ENCODE peak calls at places on chromosomes 6 and 20, in five cellular contexts. T is mesenchymal stem cell, S is H9, O is IMR-90, I is mesendoderm. L is an unnamed sample.

GRCh38 chr6:160767019-160767646 is 65.1 kb downstream of the PLG start:
- DNase-seq in T (peak; percentile 6), S (peak; percentile 82), O (no peak), I (peak; percentile 85), L (peak; percentile 81)

GRCh38 chr6:56913276-56914138 is 41.4 kb upstream of the BEND6 start:
- DNase-seq in T (no peak), S (no peak), O (peak; percentile 39), I (no peak), L (no peak)

GRCh38 chr6:52133326-52133725 is 45.9 kb upstream of the PKHD1 start:
- DNase-seq in T (no peak), S (no peak), O (no peak), I (no peak), L (no peak)

GRCh38 chr6:107820571-107821261 is 3.4 kb downstream of the SCML4 start:
- DNase-seq in T (no peak), S (no peak), O (no peak), I (peak; percentile 47), L (peak; percentile 58)

GRCh38 chr20:63093966-63094766 is 87.4 kb upstream of the BHLHE23 start:
- DNase-seq in T (no peak), S (peak; percentile 22), O (no peak), I (no peak), L (no peak)

GRCh38 chr6:39100358-39100757 is 14.6 kb downstream of the SAYSD1 start:
- DNase-seq in T (no peak), S (no peak), O (no peak), I (no peak), L (no peak)

GRCh38 chr6:43173496-43174262 is 2.6 kb downstream of the SRF start:
- DNase-seq in T (peak; percentile 25), S (no peak), O (no peak), I (no peak), L (peak; percentile 83)

GRCh38 chr20:56166781-56167465 is 81.6 kb upstream of the MC3R start:
- DNase-seq in T (no peak), S (no peak), O (no peak), I (no peak), L (no peak)

GRCh38 chr6:46651766-46652165 is 852 bp downstream of the CYP39A1 start:
- DNase-seq in T (peak; percentile 26), S (no peak), O (no peak), I (no peak), L (no peak)

GRCh38 chr20:29079769-29080690 is 2177.4 kb upstream of the DEFB115 start:
- DNase-seq in T (no peak), S (no peak), O (no peak), I (no peak), L (peak; percentile 97)

GRCh38 chr6:31175961-31176360 is 5.5 kb upstream of the POU5F1 start:
- DNase-seq in T (no peak), S (no peak), O (peak; percentile 69), I (peak; percentile 57), L (no peak)

GRCh38 chr6:3451498-3451897 is 5.4 kb downstream of the SLC22A23 start:
- DNase-seq in T (no peak), S (no peak), O (no peak), I (peak; percentile 52), L (no peak)

GRCh38 chr6:11974089-11974488 is 38.0 kb upstream of the HIVEP1 start:
- DNase-seq in T (no peak), S (no peak), O (peak; percentile 71), I (no peak), L (no peak)

GRCh38 chr6:134056046-134056445 is 3.6 kb upstream of the SLC2A12 start:
- DNase-seq in T (no peak), S (no peak), O (no peak), I (no peak), L (no peak)

GRCh38 chr6:15538766-15539165 is 124.1 kb downstream of the DTNBP1 start:
- DNase-seq in T (no peak), S (no peak), O (no peak), I (peak; percentile 80), L (no peak)

GRCh38 chr20:58313366-58313765 is 3.9 kb downstream of the RAB22A start:
- DNase-seq in T (no peak), S (no peak), O (no peak), I (no peak), L (no peak)

GRCh38 chr6:140460267-140460666 is 1085.8 kb upstream of the CITED2 start:
- DNase-seq in T (no peak), S (no peak), O (no peak), I (no peak), L (no peak)

GRCh38 chr20:1652960-1653359 is 4.6 kb downstream of the SIRPG start:
- DNase-seq in T (no peak), S (no peak), O (no peak), I (no peak), L (no peak)

GRCh38 chr6:148494226-148494625 is 151.6 kb downstream of the SASH1 start:
- DNase-seq in T (no peak), S (no peak), O (no peak), I (no peak), L (no peak)

GRCh38 chr20:61127311-61128044 is 124.6 kb upstream of the CDH4 start:
- DNase-seq in T (peak; percentile 70), S (no peak), O (peak; percentile 92), I (no peak), L (no peak)

GRCh38 chr6:90523779-90524310 is 63.0 kb downstream of the MAP3K7 start:
- DNase-seq in T (no peak), S (no peak), O (no peak), I (no peak), L (no peak)

GRCh38 chr6:30814137-30815084 is 69.9 kb upstream of the DDR1 start:
- DNase-seq in T (peak; percentile 78), S (no peak), O (peak; percentile 84), I (peak; percentile 79), L (peak; percentile 70)

GRCh38 chr6:166494757-166495486 is 91.6 kb downstream of the RAMACL start:
- DNase-seq in T (no peak), S (no peak), O (no peak), I (peak; percentile 15), L (no peak)

GRCh38 chr6:150881911-150882481 is 16.5 kb downstream of the MTHFD1L start:
- DNase-seq in T (peak; percentile 93), S (no peak), O (peak; percentile 100), I (no peak), L (peak; percentile 82)

GRCh38 chr6:149166747-149167146 is 150.8 kb upstream of the TAB2 start:
- DNase-seq in T (no peak), S (no peak), O (no peak), I (no peak), L (no peak)

GRCh38 chr6:11969092-11969491 is 43.0 kb upstream of the HIVEP1 start:
- DNase-seq in T (peak; percentile 57), S (no peak), O (peak; percentile 54), I (no peak), L (peak; percentile 82)

GRCh38 chr6:50381106-50381415 is 331.3 kb upstream of the DEFB112 start:
- DNase-seq in T (no peak), S (no peak), O (no peak), I (peak; percentile 23), L (no peak)

GRCh38 chr6:144778056-144778455 is 492.9 kb downstream of the UTRN start:
- DNase-seq in T (no peak), S (no peak), O (no peak), I (no peak), L (no peak)

GRCh38 chr20:51750770-51751388 is 17.3 kb downstream of the ATP9A start:
- DNase-seq in T (no peak), S (no peak), O (no peak), I (no peak), L (no peak)

GRCh38 chr20:51747182-51747911 is 20.8 kb downstream of the ATP9A start:
- DNase-seq in T (no peak), S (no peak), O (no peak), I (no peak), L (no peak)

GRCh38 chr20:51750037-51750769 is 18.0 kb downstream of the ATP9A start:
- DNase-seq in T (peak; percentile 89), S (no peak), O (peak; percentile 94), I (peak; percentile 50), L (peak; percentile 76)

GRCh38 chr20:51752343-51752951 is 15.7 kb downstream of the ATP9A start:
- DNase-seq in T (peak; percentile 93), S (no peak), O (peak; percentile 93), I (no peak), L (peak; percentile 41)

DNA sequence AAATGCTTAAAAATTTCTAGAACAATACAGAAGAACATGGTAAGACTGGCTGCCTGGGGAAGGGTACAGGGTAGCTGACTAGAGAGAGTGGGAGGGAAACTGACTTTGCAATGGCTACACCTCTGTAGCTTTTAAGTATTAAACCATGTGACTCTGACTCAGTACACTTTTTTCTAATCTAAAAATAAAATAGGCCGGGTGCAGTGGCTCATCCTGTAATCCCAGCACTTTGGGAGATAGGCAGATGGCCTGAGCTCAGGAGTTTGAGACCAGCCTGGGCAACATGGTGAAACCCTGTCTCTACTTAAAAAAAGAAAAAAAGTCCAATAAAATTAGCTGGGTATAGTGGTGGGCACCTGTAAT is 18.5 kb downstream of the ATP9A start:
- DNase-seq in T (peak; percentile 78), S (no peak), O (peak; percentile 79), I (no peak), L (no peak)
- H3K9ac ChIP-seq in T (peak overlapping the region; percentile 87), S (no peak overlapping the region), O (no peak overlapping the region), I (no peak overlapping the region), L (no peak overlapping the region)

GRCh38 chr20:16011519-16011918 is 561.7 kb downstream of the KIF16B start:
- DNase-seq in T (no peak), S (no peak), O (no peak), I (peak; percentile 12), L (no peak)
- H2AK5ac ChIP-seq in T (peak overlapping the region; percentile 70), S (no peak overlapping the region), O (no peak overlapping the region), I (no peak overlapping the region), L (no peak overlapping the region)

DNA sequence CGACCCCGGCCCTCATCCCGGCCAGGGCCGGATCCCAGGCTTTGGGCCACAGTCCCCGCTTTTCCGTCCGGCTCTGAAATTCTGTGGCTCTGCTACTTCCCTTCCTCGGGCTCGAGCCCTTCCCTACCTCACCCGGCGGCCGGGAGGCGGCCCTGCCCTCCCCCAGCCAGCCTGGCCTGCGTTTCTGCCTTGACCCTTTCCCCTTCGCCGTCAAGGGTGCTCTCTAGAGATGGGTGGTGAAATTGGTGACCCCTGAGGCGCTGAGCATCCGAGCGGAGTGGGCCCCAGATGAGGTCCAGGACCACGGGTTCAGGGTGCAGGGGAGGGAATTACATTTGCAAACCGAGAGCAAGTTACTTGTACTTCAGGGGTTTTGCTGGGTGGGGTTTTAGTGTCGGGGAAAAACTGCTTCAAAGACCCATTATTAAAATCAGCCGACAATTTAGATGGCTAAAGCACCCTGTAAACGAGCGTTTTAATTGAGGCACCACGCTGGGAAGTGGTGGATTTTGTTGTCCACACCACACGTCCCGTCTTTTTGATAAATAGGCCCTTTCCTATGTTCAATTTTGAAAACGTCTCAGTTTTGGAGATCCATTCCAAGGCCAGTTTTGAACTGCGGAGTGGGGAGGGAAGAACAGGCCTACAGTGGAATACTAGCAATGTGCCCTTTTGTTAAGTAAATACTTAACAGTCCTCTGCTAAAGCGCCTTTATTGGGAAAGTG is 9.9 kb downstream of the TFAP2A start:
- DNase-seq in T (no peak), S (no peak), O (no peak), I (no peak), L (no peak)
- H3K9ac ChIP-seq in T (peak overlapping the region; percentile 69), S (peak overlapping the region; percentile 1), O (peak overlapping the region; percentile 43), I (peak overlapping the region; percentile 85), L (peak overlapping the region; percentile 82)

GRCh38 chr6:130409394-130410095 is 43.7 kb downstream of the TMEM200A start:
- DNase-seq in T (no peak), S (no peak), O (peak; percentile 62), I (no peak), L (no peak)

GRCh38 chr6:130411481-130411880 is 45.7 kb downstream of the TMEM200A start:
- DNase-seq in T (no peak), S (no peak), O (no peak), I (no peak), L (peak; percentile 62)

GRCh38 chr6:130406935-130407532 is 41.2 kb downstream of the TMEM200A start:
- DNase-seq in T (no peak), S (no peak), O (no peak), I (peak; percentile 26), L (no peak)

GRCh38 chr6:130405549-130405948 is 39.7 kb downstream of the TMEM200A start:
- DNase-seq in T (no peak), S (no peak), O (no peak), I (no peak), L (no peak)
- H2AK5ac ChIP-seq in T (no peak overlapping the region), S (no peak overlapping the region), O (no peak overlapping the region), I (no peak overlapping the region), L (no peak overlapping the region)